ENCODE peak calls at places on chromosomes 6 and 20, in five cellular contexts. One of them, this sample, is unnamed.

GRCh38 chr20:59805786-59806577 is 127.5 kb downstream of the SYCP2 start:
- DNase-seq in neural crest cell: no peak
- DNase-seq in NCI-H1417: no peak
- DNase-seq in stimulated activated CD4-positive, alpha-beta T cell treated with anti-CD3 and anti-CD28 coated beads, Interleukin-4, amount 100 ng/mL, for 48 hours: no peak
- DNase-seq in cerebellar cortex: no peak
- DNase-seq in this sample: no peak

GRCh38 chr6:4008324-4009047 is 70.5 kb downstream of the FAM217A start:
- DNase-seq in neural crest cell: no peak
- DNase-seq in NCI-H1417: peak; percentile 22
- DNase-seq in stimulated activated CD4-positive, alpha-beta T cell treated with anti-CD3 and anti-CD28 coated beads, Interleukin-4, amount 100 ng/mL, for 48 hours: no peak
- DNase-seq in cerebellar cortex: peak; percentile 52
- DNase-seq in this sample: no peak

GRCh38 chr6:127868338-127868737 is 32.5 kb downstream of the THEMIS start:
- DNase-seq in neural crest cell: no peak
- DNase-seq in NCI-H1417: no peak
- DNase-seq in stimulated activated CD4-positive, alpha-beta T cell treated with anti-CD3 and anti-CD28 coated beads, Interleukin-4, amount 100 ng/mL, for 48 hours: no peak
- DNase-seq in cerebellar cortex: no peak
- DNase-seq in this sample: no peak

GRCh38 chr6:159726918-159727716 is at the start of gene WTAP:
- DNase-seq in neural crest cell: peak; percentile 95
- DNase-seq in NCI-H1417: peak; percentile 94
- DNase-seq in stimulated activated CD4-positive, alpha-beta T cell treated with anti-CD3 and anti-CD28 coated beads, Interleukin-4, amount 100 ng/mL, for 48 hours: peak; percentile 96
- DNase-seq in cerebellar cortex: peak; percentile 95
- DNase-seq in this sample: peak; percentile 92

GRCh38 chr20:34083137-34083536 is 28.9 kb downstream of the EIF2S2 start:
- DNase-seq in neural crest cell: no peak
- DNase-seq in NCI-H1417: peak; percentile 82
- DNase-seq in stimulated activated CD4-positive, alpha-beta T cell treated with anti-CD3 and anti-CD28 coated beads, Interleukin-4, amount 100 ng/mL, for 48 hours: no peak
- DNase-seq in cerebellar cortex: peak; percentile 68
- DNase-seq in this sample: no peak

GRCh38 chr6:167973092-167973880 is 24.2 kb upstream of the KIF25 start:
- DNase-seq in neural crest cell: no peak
- DNase-seq in NCI-H1417: no peak
- DNase-seq in stimulated activated CD4-positive, alpha-beta T cell treated with anti-CD3 and anti-CD28 coated beads, Interleukin-4, amount 100 ng/mL, for 48 hours: no peak
- DNase-seq in cerebellar cortex: no peak
- DNase-seq in this sample: no peak

GRCh38 chr6:37792457-37793039 is 27.0 kb upstream of the ZFAND3 start:
- DNase-seq in neural crest cell: no peak
- DNase-seq in NCI-H1417: no peak
- DNase-seq in stimulated activated CD4-positive, alpha-beta T cell treated with anti-CD3 and anti-CD28 coated beads, Interleukin-4, amount 100 ng/mL, for 48 hours: no peak
- DNase-seq in cerebellar cortex: no peak
- DNase-seq in this sample: no peak

GRCh38 chr6:11778648-11779307 is at the start of gene ADTRP:
- DNase-seq in neural crest cell: no peak
- DNase-seq in NCI-H1417: no peak
- DNase-seq in stimulated activated CD4-positive, alpha-beta T cell treated with anti-CD3 and anti-CD28 coated beads, Interleukin-4, amount 100 ng/mL, for 48 hours: no peak
- DNase-seq in cerebellar cortex: no peak
- DNase-seq in this sample: no peak

GRCh38 chr20:45508068-45508886 is 7.1 kb downstream of the SPINT3 start:
- DNase-seq in neural crest cell: no peak
- DNase-seq in NCI-H1417: no peak
- DNase-seq in stimulated activated CD4-positive, alpha-beta T cell treated with anti-CD3 and anti-CD28 coated beads, Interleukin-4, amount 100 ng/mL, for 48 hours: no peak
- DNase-seq in cerebellar cortex: no peak
- DNase-seq in this sample: no peak

GRCh38 chr6:136069119-136069518 is 181.0 kb downstream of the MTFR2 start:
- DNase-seq in neural crest cell: no peak
- DNase-seq in NCI-H1417: no peak
- DNase-seq in stimulated activated CD4-positive, alpha-beta T cell treated with anti-CD3 and anti-CD28 coated beads, Interleukin-4, amount 100 ng/mL, for 48 hours: no peak
- DNase-seq in cerebellar cortex: no peak
- DNase-seq in this sample: no peak

GRCh38 chr20:10671850-10672578 is 1.8 kb downstream of the JAG1 start:
- DNase-seq in neural crest cell: no peak
- DNase-seq in NCI-H1417: no peak
- DNase-seq in stimulated activated CD4-positive, alpha-beta T cell treated with anti-CD3 and anti-CD28 coated beads, Interleukin-4, amount 100 ng/mL, for 48 hours: no peak
- DNase-seq in cerebellar cortex: no peak
- DNase-seq in this sample: no peak

GRCh38 chr20:25227317-25227831 is 20.5 kb upstream of the PYGB start:
- DNase-seq in neural crest cell: no peak
- DNase-seq in NCI-H1417: no peak
- DNase-seq in stimulated activated CD4-positive, alpha-beta T cell treated with anti-CD3 and anti-CD28 coated beads, Interleukin-4, amount 100 ng/mL, for 48 hours: no peak
- DNase-seq in cerebellar cortex: no peak
- DNase-seq in this sample: no peak

GRCh38 chr6:32215617-32216016 is 8.2 kb downstream of the NOTCH4 start:
- DNase-seq in neural crest cell: no peak
- DNase-seq in NCI-H1417: no peak
- DNase-seq in stimulated activated CD4-positive, alpha-beta T cell treated with anti-CD3 and anti-CD28 coated beads, Interleukin-4, amount 100 ng/mL, for 48 hours: no peak
- DNase-seq in cerebellar cortex: no peak
- DNase-seq in this sample: no peak

GRCh38 chr6:154229796-154230195 is 126.8 kb downstream of the IPCEF1 start:
- DNase-seq in neural crest cell: no peak
- DNase-seq in NCI-H1417: no peak
- DNase-seq in stimulated activated CD4-positive, alpha-beta T cell treated with anti-CD3 and anti-CD28 coated beads, Interleukin-4, amount 100 ng/mL, for 48 hours: peak; percentile 65
- DNase-seq in cerebellar cortex: no peak
- DNase-seq in this sample: no peak

GRCh38 chr6:150417899-150418824 is 49.4 kb downstream of the IYD start:
- DNase-seq in neural crest cell: no peak
- DNase-seq in NCI-H1417: peak; percentile 79
- DNase-seq in stimulated activated CD4-positive, alpha-beta T cell treated with anti-CD3 and anti-CD28 coated beads, Interleukin-4, amount 100 ng/mL, for 48 hours: no peak
- DNase-seq in cerebellar cortex: peak; percentile 72
- DNase-seq in this sample: no peak

GRCh38 chr20:967796-968742 is 34.0 kb downstream of the RSPO4 start:
- DNase-seq in neural crest cell: no peak
- DNase-seq in NCI-H1417: no peak
- DNase-seq in stimulated activated CD4-positive, alpha-beta T cell treated with anti-CD3 and anti-CD28 coated beads, Interleukin-4, amount 100 ng/mL, for 48 hours: no peak
- DNase-seq in cerebellar cortex: peak; percentile 24
- DNase-seq in this sample: no peak

GRCh38 chr6:4253604-4254211 is 118.3 kb upstream of the ECI2 start:
- DNase-seq in neural crest cell: no peak
- DNase-seq in NCI-H1417: peak; percentile 14
- DNase-seq in stimulated activated CD4-positive, alpha-beta T cell treated with anti-CD3 and anti-CD28 coated beads, Interleukin-4, amount 100 ng/mL, for 48 hours: no peak
- DNase-seq in cerebellar cortex: no peak
- DNase-seq in this sample: no peak

GRCh38 chr20:62528983-62529891 is 53.4 kb upstream of the GATA5 start:
- DNase-seq in neural crest cell: no peak
- DNase-seq in NCI-H1417: no peak
- DNase-seq in stimulated activated CD4-positive, alpha-beta T cell treated with anti-CD3 and anti-CD28 coated beads, Interleukin-4, amount 100 ng/mL, for 48 hours: no peak
- DNase-seq in cerebellar cortex: no peak
- DNase-seq in this sample: no peak

GRCh38 chr20:34534391-34535165 is 18.4 kb downstream of the DYNLRB1 start:
- DNase-seq in neural crest cell: no peak
- DNase-seq in NCI-H1417: no peak
- DNase-seq in stimulated activated CD4-positive, alpha-beta T cell treated with anti-CD3 and anti-CD28 coated beads, Interleukin-4, amount 100 ng/mL, for 48 hours: no peak
- DNase-seq in cerebellar cortex: no peak
- DNase-seq in this sample: no peak

GRCh38 chr6:34705241-34705640 is 8.7 kb upstream of the ILRUN start:
- DNase-seq in neural crest cell: no peak
- DNase-seq in NCI-H1417: no peak
- DNase-seq in stimulated activated CD4-positive, alpha-beta T cell treated with anti-CD3 and anti-CD28 coated beads, Interleukin-4, amount 100 ng/mL, for 48 hours: no peak
- DNase-seq in cerebellar cortex: no peak
- DNase-seq in this sample: no peak

GRCh38 chr6:43901330-43902230 is 131.6 kb downstream of the VEGFA start:
- DNase-seq in neural crest cell: no peak
- DNase-seq in NCI-H1417: no peak
- DNase-seq in stimulated activated CD4-positive, alpha-beta T cell treated with anti-CD3 and anti-CD28 coated beads, Interleukin-4, amount 100 ng/mL, for 48 hours: no peak
- DNase-seq in cerebellar cortex: no peak
- DNase-seq in this sample: no peak

GRCh38 chr6:3194535-3195376 is 32.7 kb downstream of the TUBB2B start:
- DNase-seq in neural crest cell: peak; percentile 48
- DNase-seq in NCI-H1417: no peak
- DNase-seq in stimulated activated CD4-positive, alpha-beta T cell treated with anti-CD3 and anti-CD28 coated beads, Interleukin-4, amount 100 ng/mL, for 48 hours: peak; percentile 4
- DNase-seq in cerebellar cortex: peak; percentile 90
- DNase-seq in this sample: no peak

This sample was measured in activated CD8-positive, alpha-beta memory T cell treated with anti-CD3 and anti-CD28 coated beads for 4 hours.